ENCODE peak calls at places on chromosomes 7 and 10, in four cellular contexts. G is HCT116, L is breast epithelium, D is sigmoid colon. M is an unnamed sample. For H3K4me1, the result is how much of the 10 kb centered on the place peaks cover.

GRCh38 chr7:66894463-66895080 is 26.5 kb upstream of the TMEM248 start:
- DNase-seq in G (no peak), L (no peak), D (no peak), M (no peak)

GRCh38 chr7:135079068-135079467 is 68.8 kb upstream of the TMEM140 start:
- DNase-seq in L (no peak), G (no peak), D (no peak), M (no peak)

GRCh38 chr7:139776486-139777303 is 1.1 kb downstream of the HIPK2 start:
- DNase-seq in G (no peak), L (no peak), D (no peak), M (peak)

GRCh38 chr10:124994573-124995473 is 52.9 kb downstream of the ZRANB1 start:
- DNase-seq in D (peak), G (no peak), L (no peak), M (no peak)

GRCh38 chr7:121741896-121742295 is 131.1 kb upstream of the PTPRZ1 start:
- DNase-seq in G (no peak), L (no peak), D (no peak), M (no peak)

GRCh38 chr10:103837370-103838094 is 17.8 kb downstream of the SH3PXD2A start:
- DNase-seq in G (no peak), L (no peak), D (peak), M (no peak)

GRCh38 chr7:75958802-75959543 is 35.4 kb downstream of the TMEM120A start:
- DNase-seq in L (no peak), G (no peak), D (no peak), M (no peak)

GRCh38 chr10:119364941-119365340 is 157.6 kb downstream of the GRK5 start:
- DNase-seq in G (no peak), D (no peak), L (no peak), M (no peak)

GRCh38 chr7:87155788-87156187 is 3.5 kb downstream of the DMTF1 start:
- DNase-seq in L (no peak), D (no peak), G (no peak), M (no peak)

GRCh38 chr7:87156709-87157108 is 4.5 kb downstream of the DMTF1 start:
- DNase-seq in G (no peak), D (no peak), L (no peak), M (no peak)

GRCh38 chr7:87154569-87154968 is 2.3 kb downstream of the DMTF1 start:
- DNase-seq in L (no peak), G (no peak), D (no peak), M (no peak)

GRCh38 chr7:87164433-87164832 is 12.2 kb downstream of the DMTF1 start:
- DNase-seq in L (no peak), D (no peak), G (no peak), M (no peak)

GRCh38 chr7:87159538-87159937 is 7.3 kb downstream of the DMTF1 start:
- DNase-seq in G (no peak), L (no peak), D (no peak), M (no peak)
- H3K4me1 ChIP-seq in G (under half), L (under half), D (half or more), M (under half)

DNA sequence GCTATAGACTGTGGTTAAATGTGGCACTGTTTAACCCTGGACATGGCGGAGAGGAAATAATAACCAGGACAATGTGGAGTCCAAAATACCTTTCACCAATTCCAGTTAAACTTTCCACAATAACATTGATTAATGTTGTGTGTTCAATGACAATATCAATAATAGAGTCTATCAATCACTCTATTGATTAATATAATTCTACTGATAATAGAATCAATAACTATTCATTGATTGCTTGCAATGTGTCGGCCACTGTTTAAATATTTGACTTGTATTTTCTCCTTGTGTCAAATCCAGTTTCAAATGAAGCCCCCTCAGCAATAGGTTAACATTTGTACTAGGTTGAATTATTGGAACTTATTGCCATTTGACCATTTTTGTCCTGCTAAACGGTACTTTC is 187.0 kb downstream of the PTPN20 start:
- DNase-seq in L (no peak), G (no peak), D (no peak), M (no peak)
- TF ChIP-seq POLR2AphosphoS5 in L (no peak), G (no peak), D (no peak), M (no peak)

DNA sequence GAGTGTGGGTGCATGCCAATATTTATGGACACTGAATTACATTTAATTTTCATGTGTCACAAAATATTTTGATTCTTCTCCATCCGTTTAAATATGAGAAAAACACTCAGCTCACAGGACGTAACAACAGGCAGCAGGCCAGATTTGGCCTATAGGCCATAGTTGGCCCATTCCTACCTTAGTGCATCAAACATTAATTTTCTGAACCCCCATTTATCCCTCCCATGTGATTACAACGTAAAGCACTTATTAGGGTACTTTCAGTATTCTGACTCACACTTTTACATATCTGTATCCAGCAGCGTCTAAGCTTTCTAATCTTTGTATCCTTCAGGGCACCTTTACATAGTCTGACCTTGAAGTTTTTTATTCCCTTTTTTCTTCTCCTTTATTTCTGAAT is 4.0 kb downstream of the IDI1 start:
- DNase-seq in L (no peak), D (no peak), G (no peak), M (no peak)
- TF ChIP-seq POLR2A in L (no peak), D (no peak), G (no peak), M (no peak)

GRCh38 chr7:101507791-101508252 is 121.3 kb downstream of the MYL10 start:
- DNase-seq in D (no peak), L (no peak), G (peak), M (peak)
- H3K4me1 ChIP-seq in D (under half), L (under half), G (under half), M (under half)

DNA sequence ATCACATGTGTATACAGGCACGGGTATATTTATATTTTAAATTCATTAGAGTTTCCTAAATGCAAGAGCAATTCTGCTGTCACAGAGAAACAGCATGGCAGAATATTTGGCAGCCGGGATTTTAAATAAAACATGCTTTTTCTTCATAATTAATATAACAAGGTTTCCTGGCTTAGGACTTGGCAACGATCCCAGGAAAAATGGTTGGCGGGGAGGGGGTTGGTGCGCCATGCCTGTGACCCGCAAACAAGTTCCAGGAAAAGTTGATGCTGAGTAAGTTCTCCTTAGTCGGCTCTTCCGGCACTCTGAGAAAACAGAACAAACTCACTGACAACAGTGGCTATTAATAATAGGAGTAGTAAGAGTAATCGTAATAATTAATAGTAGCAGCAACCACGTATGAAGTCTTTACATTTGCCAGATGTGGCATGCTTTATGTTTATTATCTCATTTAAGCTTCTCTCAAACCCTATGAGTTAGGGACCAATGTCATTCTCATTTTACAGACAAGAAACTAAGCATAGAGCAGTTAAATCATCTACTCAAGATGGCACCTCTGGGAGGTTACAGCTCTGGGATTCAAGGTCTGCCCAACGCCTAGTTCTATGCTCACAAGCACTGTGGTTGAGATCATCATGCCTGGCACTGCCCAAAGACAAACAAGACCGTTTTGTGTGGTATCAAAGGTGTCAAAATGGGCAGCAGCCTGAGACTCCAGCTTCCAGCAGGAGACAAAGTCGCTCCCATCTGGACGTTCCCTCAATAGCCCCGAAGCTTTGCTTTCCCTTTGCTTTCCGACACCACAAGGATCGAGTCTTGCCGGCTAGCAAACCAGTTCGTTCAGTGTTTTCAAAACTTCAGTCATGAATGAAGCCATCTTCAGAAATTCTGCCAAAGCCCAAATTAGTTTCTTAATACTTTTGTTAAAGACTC is 4.8 kb downstream of the HABP2 start:
- DNase-seq in G (no peak), D (no peak), L (no peak), M (no peak)
- TF ChIP-seq POLR2AphosphoS5 in G (no peak), D (no peak), L (peak), M (no peak)

DNA sequence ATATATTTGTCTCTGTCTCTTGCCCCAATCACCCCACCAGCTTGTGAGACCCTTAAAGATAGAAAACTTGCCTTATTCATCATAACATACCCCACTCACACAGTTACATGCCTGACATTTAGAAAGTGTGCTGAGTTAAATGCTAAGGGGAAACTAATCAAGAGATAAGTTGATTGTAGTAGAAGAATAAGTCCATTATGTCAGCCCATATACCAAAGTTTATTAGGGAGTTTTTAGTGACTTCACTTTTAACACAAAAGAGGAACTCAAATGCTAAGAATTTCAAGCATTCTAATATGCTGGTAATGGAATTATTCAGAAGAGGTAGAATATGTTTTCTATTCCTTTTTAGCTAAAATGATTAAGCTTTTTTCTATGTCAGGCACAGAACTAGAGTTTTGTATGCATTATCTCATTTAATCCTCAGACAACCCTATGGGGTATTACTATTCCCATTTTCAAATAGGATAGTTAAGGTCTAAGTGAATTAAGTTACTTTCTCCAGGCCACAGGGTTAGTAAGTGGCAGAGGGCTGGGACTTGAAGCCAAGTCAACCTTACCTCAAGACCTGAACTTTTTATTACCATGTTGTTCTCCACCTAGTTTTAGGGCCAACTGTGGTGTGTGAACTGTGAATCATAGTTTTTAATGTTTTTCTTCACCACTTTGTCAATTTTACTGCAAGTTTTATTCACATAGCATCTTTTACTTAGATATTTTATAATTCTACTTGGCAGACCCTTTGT is 19.6 kb downstream of the ASAH2 start:
- DNase-seq in G (no peak), L (no peak), D (no peak), M (no peak)
- TF ChIP-seq POLR2A in G (no peak), L (no peak), D (no peak), M (no peak)